ENCODE peak calls at places on chromosome 6, in nine cellular contexts. Y is fibroblast of lung, I is breast epithelium, A is BJ, U is uterus, G is tibial artery, E is astrocyte of the spinal cord, P is AG09309, B is psoas muscle. M is an unnamed sample.

GRCh38 chr6:4114123-4114522 is 21.3 kb downstream of the ECI2 start:
- DNase-seq in P (no peak), A (no peak), G (no peak), E (no peak), U (no peak), Y (peak; percentile 50), I (no peak), B (no peak), M (no peak)

GRCh38 chr6:73803562-73804221 is 107.7 kb downstream of the CD109 start:
- DNase-seq in P (peak; percentile 99), Y (peak; percentile 98), E (peak; percentile 85), B (no peak), U (peak; percentile 34), A (peak; percentile 95), I (no peak), G (no peak), M (no peak)

GRCh38 chr6:41584668-41585205 is 38.6 kb downstream of the FOXP4 start:
- DNase-seq in P (no peak), Y (no peak), I (peak; percentile 71), U (no peak), G (no peak), E (no peak), B (no peak), A (no peak), M (no peak)

GRCh38 chr6:43509142-43509983 is 783 bp downstream of the LRRC73 start:
- DNase-seq in E (no peak), A (no peak), P (no peak), G (no peak), U (no peak), I (no peak), Y (no peak), B (no peak), M (no peak)

GRCh38 chr6:52566853-52567279 is 10.0 kb downstream of the TRAM2 start:
- DNase-seq in B (peak; percentile 21), U (no peak), A (peak; percentile 97), E (peak; percentile 84), I (no peak), Y (peak; percentile 92), P (peak; percentile 95), G (peak; percentile 82), M (peak; percentile 80)

GRCh38 chr6:168097621-168098430 is 18.8 kb upstream of the FRMD1 start:
- DNase-seq in B (peak; percentile 12), P (no peak), G (no peak), U (no peak), A (no peak), E (no peak), Y (no peak), I (no peak), M (no peak)

GRCh38 chr6:141874930-141875602 is 257.7 kb upstream of the GJE1 start:
- DNase-seq in E (no peak), P (no peak), Y (no peak), U (no peak), A (peak; percentile 4), I (no peak), B (no peak), G (no peak), M (no peak)

GRCh38 chr6:142786476-142786875 is 158.5 kb downstream of the HIVEP2 start:
- DNase-seq in E (no peak), P (no peak), G (no peak), I (no peak), A (no peak), B (no peak), Y (peak; percentile 46), U (no peak), M (no peak)

GRCh38 chr6:24720604-24721460 is 1.9 kb upstream of the C6orf62 start:
- DNase-seq in Y (peak; percentile 100), P (peak; percentile 99), E (peak; percentile 100), U (peak; percentile 100), I (peak; percentile 100), B (peak; percentile 100), G (peak; percentile 100), A (peak; percentile 98), M (peak; percentile 100)

GRCh38 chr6:116055513-116055912 is 5.2 kb downstream of the FRK start:
- DNase-seq in U (no peak), B (no peak), Y (no peak), P (no peak), A (no peak), E (no peak), I (no peak), G (no peak), M (no peak)

GRCh38 chr6:116062496-116062895 is 1.8 kb upstream of the FRK start:
- DNase-seq in A (no peak), U (no peak), Y (no peak), I (no peak), B (no peak), E (no peak), P (no peak), G (no peak), M (no peak)

GRCh38 chr6:116060572-116061283 is at the start of gene FRK:
- DNase-seq in A (peak; percentile 3), B (peak; percentile 17), U (no peak), I (peak; percentile 41), G (peak; percentile 74), P (no peak), Y (no peak), E (peak; percentile 23), M (peak; percentile 67)

GRCh38 chr6:116057766-116058165 is 2.9 kb downstream of the FRK start:
- DNase-seq in A (no peak), G (no peak), I (no peak), U (no peak), B (no peak), E (no peak), P (no peak), Y (no peak), M (no peak)

DNA sequence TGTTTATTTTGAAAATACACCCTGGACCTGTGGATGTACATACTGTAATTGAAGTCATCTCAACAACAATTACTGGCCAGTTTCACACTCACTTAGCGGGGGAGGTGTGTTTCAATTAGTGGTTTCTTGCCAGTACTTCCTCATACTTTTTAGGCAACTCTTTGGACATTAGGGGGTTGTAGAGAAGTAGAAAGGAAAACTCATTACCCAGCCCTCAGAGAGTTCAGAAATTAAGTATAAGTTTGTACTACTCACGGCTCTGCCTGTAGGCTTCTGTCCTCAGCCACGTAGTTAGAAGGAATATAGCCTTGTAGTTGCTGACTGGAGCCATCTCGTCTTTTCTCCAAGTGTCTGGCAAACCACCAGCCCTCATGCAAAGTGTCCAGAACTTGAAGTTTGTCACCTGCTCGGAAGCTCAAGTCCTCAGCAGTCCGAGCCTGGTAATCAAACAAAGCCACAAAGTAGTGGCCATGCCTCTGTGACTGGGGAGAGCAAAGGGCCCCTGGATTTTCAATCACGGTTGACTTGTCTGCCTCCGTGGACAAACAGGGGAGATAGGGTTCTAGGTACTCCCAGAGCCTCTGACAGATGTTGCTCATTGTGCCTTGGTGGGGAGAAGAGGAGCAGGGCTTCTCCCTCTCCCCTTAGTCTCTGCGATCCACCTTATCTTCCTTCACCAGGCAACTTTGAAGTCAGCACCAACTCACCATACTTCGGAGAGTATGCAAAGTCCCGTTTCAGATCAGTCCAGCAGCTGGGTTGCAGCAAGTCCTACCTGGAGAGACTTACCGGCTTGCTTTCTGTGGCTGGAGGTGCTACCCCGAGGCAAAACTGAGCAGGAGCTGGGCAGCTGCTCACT is 749 bp downstream of the FRK start:
- DNase-seq in E (peak; percentile 6), U (peak; percentile 18), P (no peak), G (no peak), A (no peak), B (no peak), I (no peak), Y (peak; percentile 11), M (no peak)
- H3K4me3 ChIP-seq in E (no peak overlapping the region), U (peak overlapping the region; percentile 25), P (peak overlapping the region; percentile 31), G (peak overlapping the region; percentile 62), A (no peak overlapping the region), B (peak overlapping the region; percentile 68), I (peak overlapping the region; percentile 39), Y (peak overlapping the region; percentile 32), M (peak overlapping the region; percentile 48)

GRCh38 chr6:74870403-74870802 is 335.4 kb downstream of the COL12A1 start:
- DNase-seq in G (no peak), I (no peak), B (no peak), Y (peak; percentile 90), E (peak; percentile 64), A (peak; percentile 65), P (no peak), U (no peak), M (no peak)
- TF ChIP-seq CTCF in G (peak; percentile 10), I (no peak), B (no peak), Y (peak; percentile 6), E (peak; percentile 13), A (peak; percentile 1), P (no peak), U (no peak), M (no peak)

DNA sequence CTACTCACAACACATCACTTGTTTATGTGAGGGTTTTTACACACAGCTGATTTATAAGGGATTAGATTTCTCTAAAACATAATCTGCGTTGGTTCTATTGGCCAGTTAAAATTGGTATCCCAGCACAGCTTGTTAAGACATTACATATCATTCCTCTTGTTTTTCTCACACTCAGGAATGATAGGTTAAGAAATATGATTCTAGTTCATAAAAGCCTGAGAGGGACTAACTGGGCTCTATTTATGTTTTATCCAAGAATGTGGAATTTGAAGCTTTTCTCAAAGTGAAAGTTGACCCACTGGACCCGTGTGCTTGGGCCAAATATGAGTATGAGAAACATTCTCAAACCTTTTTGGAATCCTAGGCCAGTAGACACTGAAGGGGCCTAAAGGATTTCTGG is 117.3 kb downstream of the TMEM170B start:
- DNase-seq in A (peak; percentile 53), E (peak; percentile 70), U (no peak), I (no peak), B (no peak), G (no peak), P (no peak), Y (peak; percentile 66), M (no peak)
- H3K4me3 ChIP-seq in A (no peak overlapping the region), E (no peak overlapping the region), U (no peak overlapping the region), I (no peak overlapping the region), B (no peak overlapping the region), G (no peak overlapping the region), P (no peak overlapping the region), Y (no peak overlapping the region), M (no peak overlapping the region)

GRCh38 chr6:36247691-36248090 is 22.2 kb upstream of the PNPLA1 start:
- DNase-seq in P (peak; percentile 25), G (no peak), E (no peak), Y (peak; percentile 21), I (no peak), A (no peak), B (no peak), U (peak; percentile 36), M (no peak)

GRCh38 chr6:36244641-36245280 is 25.1 kb upstream of the PNPLA1 start:
- DNase-seq in E (no peak), P (no peak), G (no peak), Y (peak; percentile 7), U (no peak), I (no peak), A (no peak), B (no peak), M (no peak)

GRCh38 chr6:36246511-36247268 is 23.2 kb upstream of the PNPLA1 start:
- DNase-seq in Y (no peak), I (no peak), U (no peak), E (no peak), P (no peak), A (no peak), G (no peak), B (no peak), M (no peak)

GRCh38 chr6:36243562-36244212 is 26.2 kb upstream of the PNPLA1 start:
- DNase-seq in U (no peak), Y (no peak), E (no peak), P (no peak), A (no peak), G (no peak), B (no peak), I (no peak), M (no peak)

DNA sequence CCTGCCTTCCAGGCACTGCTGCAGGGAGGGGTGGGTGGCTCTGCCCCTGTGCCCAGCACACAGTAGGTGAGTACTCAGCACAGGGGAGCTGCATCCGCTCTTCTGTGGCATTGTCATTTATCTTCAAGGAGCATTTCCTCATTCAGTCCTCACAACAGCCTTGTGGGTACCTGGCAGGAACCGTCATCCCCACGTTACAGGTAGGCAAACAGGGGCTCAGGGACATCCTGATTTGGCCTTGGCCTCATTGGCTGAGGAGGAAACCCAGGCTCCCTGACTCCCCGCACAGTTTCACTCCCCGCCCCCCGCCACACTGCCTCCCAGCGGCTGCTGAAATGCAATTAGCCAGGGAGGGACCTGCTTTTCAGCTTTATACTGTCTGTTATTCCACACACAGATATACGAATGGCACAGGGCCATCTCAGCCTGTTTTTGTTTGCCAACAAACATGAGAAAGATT is 24.3 kb upstream of the PNPLA1 start:
- DNase-seq in P (no peak), E (no peak), B (no peak), A (no peak), U (no peak), I (no peak), G (no peak), Y (no peak), M (no peak)
- TF ChIP-seq CTCF in P (no peak), E (no peak), B (no peak), A (no peak), U (no peak), I (no peak), G (no peak), Y (no peak), M (no peak)